ENCODE peak calls at places on chromosomes 2 and 18, in four cellular contexts. B is cardiac muscle cell, X is left ventricle myocardium inferior, C is mesendoderm. M is an unnamed sample. For H3K4me1, the result is how much of the 10 kb centered on the place peaks cover.

GRCh38 chr2:215793747-215794595 is 219.4 kb downstream of the MREG start:
- DNase-seq in C (no peak), X (no peak), B (peak), M (peak)

GRCh38 chr18:59308201-59309014 is 10.0 kb downstream of the CPLX4 start:
- DNase-seq in C (peak), X (peak), B (peak), M (peak)

GRCh38 chr2:232875256-232876070 is 5.4 kb downstream of the SNORC start:
- DNase-seq in C (no peak), X (no peak), B (no peak), M (no peak)

GRCh38 chr2:47666332-47666731 is 116.6 kb upstream of the MSH6 start:
- DNase-seq in X (no peak), C (peak), B (no peak), M (no peak)

GRCh38 chr2:179612108-179612507 is 249.3 kb downstream of the ZNF385B start:
- DNase-seq in C (peak), B (no peak), X (no peak), M (peak)

GRCh38 chr18:58049000-58049688 is 5.1 kb downstream of the NEDD4L start:
- DNase-seq in C (no peak), B (no peak), X (no peak), M (no peak)

GRCh38 chr2:69572640-69573039 is 70.9 kb downstream of the AAK1 start:
- DNase-seq in C (no peak), B (peak), X (no peak), M (peak)

GRCh38 chr2:96694816-96695455 is 44.9 kb downstream of the LMAN2L start:
- DNase-seq in X (no peak), B (no peak), C (no peak), M (no peak)

GRCh38 chr2:100699131-100699530 is 120.8 kb upstream of the NPAS2 start:
- DNase-seq in X (no peak), B (no peak), C (no peak), M (no peak)

GRCh38 chr2:217994776-217995274 is 8.0 kb downstream of the TNS1 start:
- DNase-seq in C (peak), B (peak), X (peak), M (peak)

GRCh38 chr18:8730080-8730827 is 24.9 kb downstream of the MTCL1 start:
- DNase-seq in X (peak), B (peak), C (no peak), M (peak)

GRCh38 chr2:25905126-25905525 is 26.8 kb upstream of the ASXL2 start:
- DNase-seq in B (no peak), X (no peak), C (no peak), M (peak)

GRCh38 chr2:148948865-148949264 is 73.8 kb downstream of the KIF5C start:
- DNase-seq in B (no peak), C (no peak), X (no peak), M (no peak)

GRCh38 chr2:120269076-120269744 is 16.6 kb downstream of the RALB start:
- DNase-seq in C (no peak), B (no peak), X (no peak), M (no peak)

GRCh38 chr2:237864030-237864931 is 4.9 kb downstream of the RAMP1 start:
- DNase-seq in C (peak), B (no peak), X (no peak), M (no peak)

GRCh38 chr2:74555610-74556103 is 1.1 kb downstream of the DOK1 start:
- DNase-seq in C (peak), B (no peak), X (no peak), M (no peak)
- H3K4me1 ChIP-seq in C (under half), B (under half), X (under half), M (under half)

DNA sequence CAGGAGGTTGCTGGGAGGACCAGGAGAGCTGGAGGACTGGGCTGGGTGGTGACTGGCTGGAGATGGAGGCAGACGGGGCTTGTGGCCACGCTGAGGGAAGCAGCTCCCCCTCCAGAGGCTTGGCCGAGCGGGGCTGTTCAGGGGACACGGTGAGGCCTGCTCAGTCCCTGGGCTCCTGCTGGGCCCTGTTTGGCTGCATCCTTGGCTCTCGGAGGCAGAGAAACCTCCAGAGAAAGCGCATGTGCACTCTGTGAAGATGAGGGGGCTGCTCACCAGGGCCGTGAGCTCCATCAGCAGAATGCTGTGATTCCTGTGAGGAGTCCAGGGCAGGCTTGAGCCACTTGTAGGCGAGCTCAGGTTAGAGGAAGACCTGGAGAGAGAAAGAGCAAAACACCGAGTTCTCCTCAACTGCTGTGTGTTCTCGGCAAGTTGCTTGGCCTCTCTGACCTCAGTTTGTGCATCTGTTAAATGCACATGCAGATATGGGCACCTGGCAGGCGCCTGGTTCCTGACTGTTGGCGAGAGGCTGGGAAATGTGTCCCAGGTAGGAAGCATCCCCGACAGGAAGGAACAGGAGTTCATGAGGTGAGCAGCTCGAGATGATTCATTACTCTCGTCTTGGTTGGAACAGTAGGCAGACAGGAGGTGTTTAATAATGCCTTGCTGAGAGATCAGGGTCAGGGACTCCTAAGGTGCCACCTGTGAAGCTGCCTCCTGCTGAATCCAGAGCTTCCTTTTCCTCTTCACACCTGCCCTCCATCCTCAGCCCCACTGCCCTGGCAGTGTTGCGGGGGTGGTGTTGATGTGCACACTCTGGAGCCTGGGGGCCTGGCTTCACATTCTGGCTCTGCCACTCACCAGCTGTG is 941 bp downstream of the ZAP70 start:
- DNase-seq in C (no peak), X (no peak), B (no peak), M (no peak)
- H3K4me1 ChIP-seq in C (under half), X (under half), B (under half), M (under half)

GRCh38 chr2:230721712-230722111 is 9.1 kb downstream of the CAB39 start:
- DNase-seq in C (peak), B (peak), X (no peak), M (no peak)
- H3K4me1 ChIP-seq in C (under half), B (under half), X (half or more), M (under half)

GRCh38 chr2:159146930-159147666 is 139.4 kb downstream of the WDSUB1 start:
- DNase-seq in C (no peak), X (peak), B (peak), M (no peak)
- H3K4me1 ChIP-seq in C (under half), X (half or more), B (under half), M (under half)

GRCh38 chr18:10490401-10491289 is 35.2 kb upstream of the NAPG start:
- DNase-seq in X (no peak), B (no peak), C (peak), M (no peak)
- H3K4me1 ChIP-seq in X (under half), B (under half), C (under half), M (under half)